ENCODE peak calls at places on chromosomes 3 and 15, in ten cellular contexts. N is GM23338, E is transverse colon, D is Panc1, G is stomach, P is HL-60, S is H1, F is SK-N-SH, X is sigmoid colon, O is HCT116. K is an unnamed sample.

GRCh38 chr3:24259901-24260512 is 234.6 kb downstream of the THRB start:
- DNase-seq in S (no peak), X (no peak), G (peak; percentile 36), O (no peak), P (no peak), D (no peak), N (no peak), E (no peak), F (no peak), K (no peak)

GRCh38 chr3:4355401-4356224 is 52.4 kb downstream of the SETMAR start:
- DNase-seq in P (no peak), D (no peak), N (no peak), F (peak; percentile 55), G (peak; percentile 48), E (no peak), S (no peak), X (no peak), O (no peak), K (no peak)

GRCh38 chr15:41609123-41609522 is 50.1 kb downstream of the TYRO3 start:
- DNase-seq in X (no peak), F (no peak), D (no peak), O (no peak), G (no peak), S (no peak), N (no peak), E (no peak), P (no peak), K (no peak)

GRCh38 chr3:17942856-17943255 is 200.4 kb upstream of the TBC1D5 start:
- DNase-seq in O (no peak), S (no peak), G (no peak), D (no peak), P (no peak), E (no peak), X (no peak), N (no peak), F (no peak), K (no peak)

GRCh38 chr15:97849183-97849582 is 111.3 kb upstream of the ARRDC4 start:
- DNase-seq in X (no peak), O (no peak), N (peak; percentile 50), D (no peak), F (no peak), E (no peak), S (no peak), P (no peak), G (no peak), K (no peak)

GRCh38 chr15:48510976-48511375 is 134.5 kb downstream of the FBN1 start:
- DNase-seq in G (no peak), X (peak; percentile 68), S (no peak), P (no peak), O (no peak), N (no peak), D (no peak), E (no peak), F (no peak), K (no peak)

GRCh38 chr3:116440196-116440595 is 5.1 kb downstream of the LSAMP start:
- DNase-seq in X (no peak), O (no peak), G (no peak), P (no peak), F (no peak), D (no peak), E (no peak), S (no peak), N (no peak), K (no peak)

GRCh38 chr15:92809880-92810361 is 90.2 kb upstream of the CHD2 start:
- DNase-seq in D (no peak), G (no peak), X (peak; percentile 80), O (no peak), N (no peak), P (no peak), F (no peak), E (peak; percentile 68), S (no peak), K (peak; percentile 77)

GRCh38 chr15:54803139-54803808 is 393.5 kb downstream of the RSL24D1 start:
- DNase-seq in F (no peak), D (peak; percentile 2), O (no peak), N (no peak), S (no peak), P (peak; percentile 73), E (no peak), X (no peak), G (no peak), K (no peak)

GRCh38 chr3:26011276-26011675 is 221.4 kb downstream of the OXSM start:
- DNase-seq in N (no peak), O (no peak), S (no peak), P (no peak), D (no peak), X (no peak), G (no peak), F (no peak), E (no peak), K (no peak)

GRCh38 chr3:182962162-182962561 is 18.2 kb downstream of the DCUN1D1 start:
- DNase-seq in E (no peak), P (no peak), D (no peak), S (no peak), F (no peak), G (peak; percentile 49), N (no peak), X (no peak), O (no peak), K (no peak)

GRCh38 chr15:43212299-43212698 is 8.5 kb downstream of the EPB42 start:
- DNase-seq in F (peak; percentile 75), G (no peak), X (no peak), D (no peak), O (no peak), S (no peak), E (no peak), N (no peak), P (no peak), K (no peak)

GRCh38 chr15:33848011-33848410 is 120.3 kb upstream of the CHRM5 start:
- DNase-seq in F (no peak), G (no peak), O (no peak), S (no peak), P (no peak), N (no peak), D (no peak), X (no peak), E (no peak), K (no peak)

GRCh38 chr3:186775999-186776398 is 7.4 kb upstream of the EIF4A2 start:
- DNase-seq in D (no peak), X (no peak), P (no peak), E (no peak), F (no peak), N (peak; percentile 76), G (no peak), S (peak; percentile 59), O (no peak), K (no peak)

GRCh38 chr3:54670269-54671000 is 257.4 kb downstream of the LRTM1 start:
- DNase-seq in D (no peak), S (no peak), X (no peak), P (no peak), O (no peak), N (peak; percentile 70), F (no peak), E (peak; percentile 56), G (no peak), K (no peak)

GRCh38 chr15:38612159-38612863 is 47.7 kb upstream of the RASGRP1 start:
- DNase-seq in S (no peak), D (no peak), O (no peak), P (no peak), X (no peak), F (no peak), E (no peak), N (no peak), G (no peak), K (no peak)

GRCh38 chr15:73803806-73804205 is 50.7 kb upstream of the INSYN1 start:
- DNase-seq in E (no peak), S (no peak), F (no peak), G (no peak), O (no peak), X (no peak), P (no peak), D (no peak), N (no peak), K (no peak)

GRCh38 chr15:31338318-31338878 is 11.8 kb downstream of the KLF13 start:
- DNase-seq in E (no peak), S (no peak), N (no peak), X (peak; percentile 66), O (no peak), D (no peak), P (no peak), G (peak; percentile 62), F (no peak), K (peak; percentile 55)
- H3K27ac ChIP-seq in E (peak overlapping the region; percentile 74), S (no peak overlapping the region), N (no peak overlapping the region), X (peak overlapping the region; percentile 64), O (no peak overlapping the region), D (no peak overlapping the region), P (no peak overlapping the region), G (peak overlapping the region; percentile 79), F (no peak overlapping the region), K (peak overlapping the region; percentile 88)

GRCh38 chr15:67735896-67736295 is 89.4 kb upstream of the SKOR1 start:
- DNase-seq in G (no peak), N (no peak), O (no peak), P (no peak), F (no peak), E (no peak), D (no peak), X (no peak), S (no peak), K (no peak)

GRCh38 chr15:67731112-67731761 is 94.1 kb upstream of the SKOR1 start:
- DNase-seq in D (no peak), X (no peak), G (no peak), N (peak; percentile 52), S (no peak), F (no peak), P (no peak), O (no peak), E (no peak), K (no peak)

GRCh38 chr15:67732994-67733393 is 92.3 kb upstream of the SKOR1 start:
- DNase-seq in D (no peak), G (no peak), N (no peak), P (no peak), S (no peak), X (no peak), E (no peak), O (no peak), F (no peak), K (no peak)

GRCh38 chr15:67724679-67725365 is 100.5 kb upstream of the SKOR1 start:
- DNase-seq in G (no peak), O (no peak), F (no peak), D (no peak), N (no peak), P (no peak), S (no peak), E (no peak), X (no peak), K (no peak)

GRCh38 chr15:67730135-67730534 is 95.2 kb upstream of the SKOR1 start:
- DNase-seq in G (no peak), P (no peak), E (no peak), S (no peak), F (no peak), N (no peak), X (no peak), O (no peak), D (no peak), K (no peak)
- TF ChIP-seq CTCF in G (no peak), P (no peak), E (no peak), S (no peak), F (no peak), N (no peak), X (no peak), O (no peak), D (no peak), K (no peak)

GRCh38 chr3:13540332-13540995 is 8.5 kb upstream of the FBLN2 start:
- DNase-seq in P (no peak), E (no peak), S (no peak), O (no peak), D (no peak), N (no peak), X (peak; percentile 81), G (no peak), F (no peak), K (no peak)
- TF ChIP-seq POLR2AphosphoS5 in P (no peak), E (no peak), S (no peak), O (no peak), D (no peak), N (no peak), X (peak; percentile 34), G (no peak), F (no peak), K (no peak)

GRCh38 chr3:64149886-64150285 is 75.4 kb downstream of the PRICKLE2 start:
- DNase-seq in D (no peak), E (no peak), S (no peak), O (no peak), P (no peak), N (no peak), F (no peak), G (no peak), X (no peak), K (no peak)
- H3K27ac ChIP-seq in D (no peak overlapping the region), E (peak overlapping the region; percentile 87), S (no peak overlapping the region), O (no peak overlapping the region), P (no peak overlapping the region), N (peak overlapping the region; percentile 32), F (no peak overlapping the region), G (peak overlapping the region; percentile 78), X (peak overlapping the region; percentile 84), K (no peak overlapping the region)

K was measured in suprapubic skin.